ENCODE peak calls at places on chromosome 2, in seven cellular contexts. T is ovary; W is AML-193; D is effector memory CD4-positive, alpha-beta T cell; V is AG09309; C is frontal cortex; L is Ammon's horn. H is an unnamed sample.

GRCh38 chr2:238380785-238381184 is 45.9 kb upstream of the ASB1 start:
- DNase-seq in D (no peak), T (no peak), L (no peak), W (no peak), C (no peak), V (no peak), H (no peak)

GRCh38 chr2:230691005-230691647 is 21.5 kb upstream of the CAB39 start:
- DNase-seq in T (no peak), D (no peak), C (no peak), W (no peak), L (no peak), V (no peak), H (no peak)

GRCh38 chr2:30862054-30862651 is 54.9 kb upstream of the CAPN13 start:
- DNase-seq in D (peak), L (peak), T (no peak), W (peak), V (peak), C (peak), H (peak)

GRCh38 chr2:218815649-218816048 is 16.0 kb downstream of the PRKAG3 start:
- DNase-seq in C (no peak), L (no peak), D (no peak), T (no peak), V (no peak), W (no peak), H (no peak)

GRCh38 chr2:224837558-224837957 is 121.4 kb upstream of the CCDC195 start:
- DNase-seq in V (peak), W (no peak), T (no peak), L (no peak), D (no peak), C (no peak), H (no peak)

GRCh38 chr2:202135111-202135874 is 62.2 kb downstream of the KIAA2012 start:
- DNase-seq in T (peak), L (peak), D (no peak), C (peak), V (peak), W (no peak), H (no peak)

GRCh38 chr2:58427572-58428285 is 186.6 kb upstream of the FANCL start:
- DNase-seq in L (peak), C (peak), W (no peak), T (peak), D (no peak), V (no peak), H (peak)

GRCh38 chr2:166388488-166389070 is 12.8 kb upstream of the SCN9A start:
- DNase-seq in D (no peak), W (no peak), V (no peak), C (no peak), L (no peak), T (no peak), H (no peak)

GRCh38 chr2:97701186-97701585 is 12.2 kb upstream of the ZAP70 start:
- DNase-seq in W (no peak), D (no peak), T (no peak), L (no peak), C (no peak), V (no peak), H (no peak)

GRCh38 chr2:56008661-56009411 is 85.3 kb upstream of the EFEMP1 start:
- DNase-seq in C (peak), V (peak), L (peak), D (no peak), W (no peak), T (peak), H (no peak)

GRCh38 chr2:27920148-27920885 is 29.8 kb downstream of the BABAM2 start:
- DNase-seq in C (no peak), W (peak), L (peak), V (no peak), D (no peak), T (no peak), H (no peak)

GRCh38 chr2:5978352-5978751 is 286.2 kb downstream of the SOX11 start:
- DNase-seq in W (no peak), L (no peak), T (no peak), C (no peak), V (no peak), D (no peak), H (no peak)

GRCh38 chr2:48849770-48850169 is 94.2 kb upstream of the LHCGR start:
- DNase-seq in W (no peak), V (no peak), T (no peak), L (no peak), C (no peak), D (no peak), H (no peak)

GRCh38 chr2:72889991-72890390 is 2.8 kb downstream of the SPR start:
- DNase-seq in T (no peak), L (no peak), V (no peak), D (no peak), W (no peak), C (no peak), H (no peak)

GRCh38 chr2:14492920-14493503 is 139.5 kb upstream of the LRATD1 start:
- DNase-seq in V (peak), T (no peak), C (no peak), L (no peak), W (no peak), D (no peak), H (no peak)

GRCh38 chr2:111617804-111618576 is 266.0 kb downstream of the ANAPC1 start:
- DNase-seq in V (no peak), W (no peak), D (no peak), L (peak), C (no peak), T (no peak), H (no peak)